ENCODE peak calls at places on chromosomes 11 and 22, in seven cellular contexts. C, N, P, V, E, Q and O are unnamed samples.

GRCh38 chr11:88454881-88455280 is 117.3 kb upstream of the CTSC start:
- DNase-seq in V (no peak), E (peak), C (no peak), Q (no peak), P (no peak), N (peak), O (no peak)

GRCh38 chr22:25161916-25162530 is 37.6 kb upstream of the CRYBB3 start:
- DNase-seq in V (no peak), N (no peak), E (no peak), C (no peak), Q (no peak), P (no peak), O (no peak)

GRCh38 chr22:23067691-23068090 is 2.6 kb upstream of the GNAZ start:
- DNase-seq in P (no peak), E (no peak), Q (peak), C (no peak), N (no peak), V (no peak), O (no peak)

GRCh38 chr11:118161786-118162185 is 9.2 kb upstream of the SCN4B start:
- DNase-seq in Q (no peak), V (no peak), C (no peak), P (no peak), E (no peak), N (no peak), O (no peak)

GRCh38 chr11:35363246-35364100 is 55.9 kb downstream of the SLC1A2 start:
- DNase-seq in N (no peak), Q (no peak), P (no peak), E (no peak), V (no peak), C (no peak), O (no peak)

GRCh38 chr22:19120829-19121630 is 1.2 kb downstream of the DGCR2 start:
- DNase-seq in E (peak), N (peak), P (no peak), Q (peak), V (no peak), C (no peak), O (no peak)

GRCh38 chr22:30308518-30309230 is 18.1 kb downstream of the TBC1D10A start:
- DNase-seq in N (peak), C (no peak), Q (no peak), V (no peak), E (peak), P (no peak), O (peak)

GRCh38 chr11:79396674-79397073 is 44.2 kb downstream of the TENM4 start:
- DNase-seq in E (no peak), N (peak), V (no peak), Q (no peak), C (no peak), P (no peak), O (no peak)

GRCh38 chr11:2525941-2526807 is 81.4 kb downstream of the KCNQ1 start:
- DNase-seq in C (no peak), N (no peak), Q (no peak), P (no peak), E (no peak), V (peak), O (no peak)

GRCh38 chr11:77151804-77152513 is 23.9 kb downstream of the MYO7A start:
- DNase-seq in C (peak), Q (peak), N (peak), E (peak), P (no peak), V (no peak), O (no peak)

GRCh38 chr11:122691751-122692150 is 36.2 kb downstream of the UBASH3B start:
- DNase-seq in N (no peak), V (no peak), C (no peak), Q (no peak), E (no peak), P (no peak), O (no peak)

GRCh38 chr11:93080146-93080759 is 110.8 kb downstream of the MTNR1B start:
- DNase-seq in Q (no peak), P (no peak), C (no peak), V (no peak), N (no peak), E (no peak), O (no peak)

GRCh38 chr11:134562176-134562575 is 150.1 kb upstream of the B3GAT1 start:
- DNase-seq in E (no peak), Q (no peak), V (no peak), C (no peak), P (no peak), N (no peak), O (no peak)

GRCh38 chr11:102615077-102615893 is 9.8 kb downstream of the MMP20 start:
- DNase-seq in V (no peak), Q (no peak), C (no peak), N (no peak), P (no peak), E (no peak), O (no peak)